ENCODE peak calls at places on chromosomes 2 and 18, in six cellular contexts. J, U, H, M, I and Y are unnamed samples.

GRCh38 chr18:55452123-55452611 is 135.8 kb downstream of the TCF4 start:
- DNase-seq in J (no peak), U (no peak), H (no peak), M (no peak), I (no peak), Y (no peak)

GRCh38 chr2:100176925-100177324 is 34.5 kb upstream of the AFF3 start:
- DNase-seq in J (no peak), U (no peak), H (no peak), M (no peak), I (no peak), Y (no peak)

GRCh38 chr18:70413455-70413854 is 124.6 kb downstream of the SOCS6 start:
- DNase-seq in J (no peak), U (no peak), H (no peak), M (no peak), I (no peak), Y (no peak)

GRCh38 chr2:158495175-158495574 is 38.4 kb downstream of the PKP4 start:
- DNase-seq in J (no peak), U (no peak), H (no peak), M (no peak), I (no peak), Y (no peak)

GRCh38 chr2:219542931-219543595 is 546 bp downstream of the CHPF start:
- DNase-seq in J (no peak), U (no peak), H (peak), M (no peak), I (no peak), Y (no peak)

GRCh38 chr2:189943009-189943408 is 119.5 kb downstream of the MSTN start:
- DNase-seq in J (no peak), U (no peak), H (no peak), M (no peak), I (no peak), Y (no peak)

GRCh38 chr2:14988600-14988999 is 356.1 kb downstream of the LRATD1 start:
- DNase-seq in J (no peak), U (no peak), H (no peak), M (no peak), I (no peak), Y (no peak)

GRCh38 chr18:40676676-40677075 is 1278.4 kb upstream of the PIK3C3 start:
- DNase-seq in J (no peak), U (no peak), H (no peak), M (no peak), I (no peak), Y (no peak)

GRCh38 chr2:58057890-58058590 is 11.4 kb downstream of the VRK2 start:
- DNase-seq in J (no peak), U (no peak), H (no peak), M (no peak), I (no peak), Y (no peak)

GRCh38 chr2:172200495-172201085 is 97.9 kb upstream of the DLX2 start:
- DNase-seq in J (no peak), U (no peak), H (no peak), M (no peak), I (no peak), Y (peak)

GRCh38 chr2:60808330-60808801 is 52.3 kb downstream of the PAPOLG start:
- DNase-seq in J (no peak), U (no peak), H (no peak), M (no peak), I (no peak), Y (no peak)

GRCh38 chr2:80302465-80303005 is 2.0 kb downstream of the LRRTM1 start:
- DNase-seq in J (no peak), U (no peak), H (no peak), M (no peak), I (no peak), Y (no peak)